ENCODE peak calls at places on chromosomes 2 and 18, in nine cellular contexts. F, H, S, M, K, C, I, Z and V are unnamed samples.

GRCh38 chr18:79905389-79905911 is 46.0 kb downstream of the SLC66A2 start:
- DNase-seq in S (no peak), M (no peak), F (no peak), Z (no peak), K (no peak), I (no peak), C (no peak), H (no peak), V (no peak)

GRCh38 chr2:23419171-23420090 is 34.5 kb downstream of the KLHL29 start:
- DNase-seq in C (no peak), F (no peak), H (no peak), I (no peak), S (no peak), Z (no peak), M (peak; percentile 65), K (peak; percentile 37), V (no peak)

GRCh38 chr2:58762176-58762781 is 521.2 kb upstream of the FANCL start:
- DNase-seq in H (peak; percentile 20), K (peak; percentile 74), Z (peak; percentile 13), S (no peak), I (no peak), M (peak; percentile 77), C (peak; percentile 11), F (no peak), V (peak; percentile 11)

GRCh38 chr2:215380699-215381098 is 55.2 kb downstream of the FN1 start:
- DNase-seq in Z (no peak), F (no peak), K (no peak), M (no peak), S (no peak), I (no peak), C (no peak), H (no peak), V (no peak)

GRCh38 chr18:46343940-46344372 is 239.8 kb downstream of the HAUS1 start:
- DNase-seq in Z (peak; percentile 65), M (no peak), S (peak; percentile 73), K (no peak), C (no peak), I (peak; percentile 51), H (peak; percentile 64), F (no peak), V (peak; percentile 37)

GRCh38 chr2:71530246-71530986 is 77.1 kb downstream of the DYSF start:
- DNase-seq in K (peak; percentile 45), I (no peak), S (peak; percentile 55), Z (peak; percentile 13), H (peak; percentile 24), C (no peak), M (peak; percentile 58), F (no peak), V (no peak)

GRCh38 chr2:75030218-75031009 is 72.0 kb downstream of the POLE4 start:
- DNase-seq in F (no peak), M (no peak), K (no peak), H (no peak), C (no peak), S (no peak), I (no peak), Z (no peak), V (no peak)

GRCh38 chr2:236731767-236732580 is 162.3 kb downstream of the ACKR3 start:
- DNase-seq in Z (no peak), H (no peak), K (peak; percentile 55), S (peak; percentile 84), I (no peak), C (peak; percentile 18), M (peak; percentile 52), F (peak; percentile 73), V (peak; percentile 83)

GRCh38 chr2:202490479-202490878 is 114.4 kb downstream of the BMPR2 start:
- DNase-seq in M (no peak), S (no peak), K (no peak), Z (no peak), H (no peak), I (no peak), F (no peak), C (no peak), V (no peak)

GRCh38 chr2:20356042-20356441 is 5.4 kb upstream of the PUM2 start:
- DNase-seq in C (no peak), S (no peak), K (peak; percentile 77), H (no peak), Z (no peak), M (peak; percentile 93), I (no peak), F (no peak), V (no peak)

GRCh38 chr2:84856785-84857184 is 24.1 kb downstream of the TRABD2A start:
- DNase-seq in S (no peak), Z (peak; percentile 61), K (no peak), I (no peak), H (peak; percentile 59), C (no peak), M (no peak), F (no peak), V (no peak)

GRCh38 chr2:49770919-49771318 is 616.6 kb upstream of the FSHR start:
- DNase-seq in M (no peak), K (peak; percentile 14), I (no peak), S (peak; percentile 79), F (no peak), H (no peak), C (peak; percentile 23), Z (peak; percentile 1), V (peak; percentile 22)

GRCh38 chr2:71607490-71607889 is 154.1 kb downstream of the DYSF start:
- DNase-seq in Z (no peak), M (no peak), F (peak; percentile 7), I (no peak), K (no peak), H (no peak), C (no peak), S (peak; percentile 44), V (no peak)

GRCh38 chr2:101111917-101112771 is 39.0 kb downstream of the TBC1D8 start:
- DNase-seq in M (peak; percentile 92), C (no peak), I (no peak), Z (no peak), F (no peak), S (no peak), K (peak; percentile 91), H (no peak), V (peak; percentile 89)

GRCh38 chr2:224252601-224253000 is 149.3 kb downstream of the FAM124B start:
- DNase-seq in M (no peak), H (no peak), I (no peak), S (no peak), C (no peak), Z (no peak), K (peak; percentile 76), F (no peak), V (no peak)

GRCh38 chr2:228731517-228731916 is 539.6 kb downstream of the PID1 start:
- DNase-seq in S (no peak), I (no peak), M (peak; percentile 36), H (no peak), C (no peak), Z (no peak), K (peak; percentile 91), F (no peak), V (no peak)

GRCh38 chr18:47604041-47604440 is 326.4 kb downstream of the SMAD2 start:
- DNase-seq in I (no peak), F (no peak), S (no peak), Z (no peak), M (no peak), K (no peak), H (no peak), C (no peak), V (no peak)

GRCh38 chr2:119126650-119127049 is 31.9 kb downstream of the C1QL2 start:
- DNase-seq in I (peak; percentile 50), Z (peak; percentile 29), F (no peak), S (no peak), K (peak; percentile 9), M (no peak), H (peak; percentile 49), C (no peak), V (peak; percentile 17)

GRCh38 chr18:79616651-79617518 is 62.7 kb upstream of the CTDP1 start:
- DNase-seq in F (no peak), C (no peak), H (no peak), Z (no peak), M (no peak), K (peak; percentile 27), S (peak; percentile 75), I (no peak), V (no peak)

GRCh38 chr2:181163139-181163538 is 182.7 kb downstream of the UBE2E3 start:
- DNase-seq in I (no peak), H (no peak), C (no peak), M (no peak), Z (peak; percentile 40), K (no peak), S (no peak), F (no peak), V (no peak)

GRCh38 chr18:2963048-2963447 is 49.9 kb downstream of the LPIN2 start:
- DNase-seq in M (no peak), S (no peak), K (no peak), Z (no peak), H (peak; percentile 53), C (no peak), I (no peak), F (no peak), V (no peak)

GRCh38 chr2:133768261-133769021 is 200.2 kb upstream of the NCKAP5 start:
- DNase-seq in F (peak; percentile 28), M (no peak), Z (no peak), C (no peak), I (no peak), S (no peak), H (no peak), K (no peak), V (peak; percentile 71)

GRCh38 chr2:33009249-33009648 is 62.5 kb downstream of the LTBP1 start:
- DNase-seq in F (no peak), S (no peak), H (no peak), K (no peak), I (no peak), C (no peak), Z (no peak), M (no peak), V (no peak)

GRCh38 chr2:212408524-212408923 is 130.1 kb downstream of the ERBB4 start:
- DNase-seq in M (no peak), F (no peak), I (no peak), K (no peak), C (no peak), H (no peak), Z (no peak), S (no peak), V (no peak)

GRCh38 chr2:175003875-175004729 is 1.1 kb downstream of the CHN1 start:
- DNase-seq in Z (no peak), I (no peak), M (peak; percentile 61), S (no peak), F (no peak), H (no peak), C (no peak), K (peak; percentile 32), V (peak; percentile 26)

GRCh38 chr18:52888014-52888413 is 548.0 kb downstream of the DCC start:
- DNase-seq in H (no peak), I (no peak), K (no peak), F (no peak), M (no peak), C (no peak), S (no peak), Z (no peak), V (no peak)

GRCh38 chr18:23207994-23208393 is 72.7 kb downstream of the CABLES1 start:
- DNase-seq in I (no peak), Z (no peak), H (no peak), F (no peak), C (peak; percentile 61), K (no peak), M (no peak), S (no peak), V (no peak)

GRCh38 chr2:197435598-197436435 is 989 bp upstream of the SF3B1 start:
- DNase-seq in M (no peak), K (peak; percentile 34), C (no peak), S (no peak), Z (no peak), H (no peak), I (no peak), F (no peak), V (no peak)

GRCh38 chr2:197777823-197778407 is 7.2 kb downstream of the BOLL start:
- DNase-seq in Z (no peak), C (no peak), M (peak; percentile 59), H (peak; percentile 54), F (no peak), K (peak; percentile 48), S (no peak), I (no peak), V (no peak)